ENCODE peak calls at places on chromosomes 7 and 10, in five cellular contexts. One of them, this sample, is unnamed.

GRCh38 chr10:99782447-99783286 is at the start of gene ABCC2:
- DNase-seq in lower leg skin: no peak
- DNase-seq in upper lobe of right lung: no peak
- DNase-seq in ovary: no peak
- DNase-seq in GM20000: no peak
- DNase-seq in this sample: no peak

GRCh38 chr7:142859829-142860228 is 5.0 kb downstream of the EPHB6 start:
- DNase-seq in lower leg skin: peak
- DNase-seq in upper lobe of right lung: no peak
- DNase-seq in ovary: peak
- DNase-seq in GM20000: peak
- DNase-seq in this sample: no peak

GRCh38 chr10:113853577-113854018 is 284 bp downstream of the DCLRE1A start:
- DNase-seq in lower leg skin: no peak
- DNase-seq in upper lobe of right lung: no peak
- DNase-seq in ovary: no peak
- DNase-seq in GM20000: no peak
- DNase-seq in this sample: no peak

GRCh38 chr10:95331596-95332130 is 40.9 kb upstream of the PDLIM1 start:
- DNase-seq in lower leg skin: no peak
- DNase-seq in upper lobe of right lung: no peak
- DNase-seq in ovary: no peak
- DNase-seq in GM20000: no peak
- DNase-seq in this sample: no peak

GRCh38 chr7:14685112-14685511 is 217.4 kb downstream of the DGKB start:
- DNase-seq in lower leg skin: no peak
- DNase-seq in upper lobe of right lung: no peak
- DNase-seq in ovary: no peak
- DNase-seq in GM20000: no peak
- DNase-seq in this sample: no peak

GRCh38 chr7:94069154-94069739 is 65.1 kb upstream of the BET1 start:
- DNase-seq in lower leg skin: no peak
- DNase-seq in upper lobe of right lung: no peak
- DNase-seq in ovary: no peak
- DNase-seq in GM20000: no peak
- DNase-seq in this sample: no peak

GRCh38 chr10:126617208-126617607 is 53.3 kb downstream of the C10orf90 start:
- DNase-seq in lower leg skin: no peak
- DNase-seq in upper lobe of right lung: no peak
- DNase-seq in ovary: no peak
- DNase-seq in GM20000: no peak
- DNase-seq in this sample: no peak

GRCh38 chr7:115676080-115676479 is 354.5 kb downstream of the TFEC start:
- DNase-seq in lower leg skin: no peak
- DNase-seq in upper lobe of right lung: no peak
- DNase-seq in ovary: peak
- DNase-seq in GM20000: no peak
- DNase-seq in this sample: no peak

GRCh38 chr7:30664184-30664885 is 17.9 kb downstream of the CRHR2 start:
- DNase-seq in lower leg skin: no peak
- DNase-seq in upper lobe of right lung: no peak
- DNase-seq in ovary: no peak
- DNase-seq in GM20000: no peak
- DNase-seq in this sample: no peak

GRCh38 chr7:5082806-5083205 is 37.1 kb downstream of the RBAK start:
- DNase-seq in lower leg skin: no peak
- DNase-seq in upper lobe of right lung: no peak
- DNase-seq in ovary: no peak
- DNase-seq in GM20000: no peak
- DNase-seq in this sample: no peak

GRCh38 chr10:94571528-94571927 is 25.9 kb downstream of the HELLS start:
- DNase-seq in lower leg skin: no peak
- DNase-seq in upper lobe of right lung: no peak
- DNase-seq in ovary: no peak
- DNase-seq in GM20000: no peak
- DNase-seq in this sample: no peak

GRCh38 chr10:11162828-11163599 is 145.3 kb downstream of the CELF2 start:
- DNase-seq in lower leg skin: peak
- DNase-seq in upper lobe of right lung: peak
- DNase-seq in ovary: no peak
- DNase-seq in GM20000: peak
- DNase-seq in this sample: no peak

GRCh38 chr10:83373659-83374058 is 765.6 kb upstream of the GHITM start:
- DNase-seq in lower leg skin: no peak
- DNase-seq in upper lobe of right lung: no peak
- DNase-seq in ovary: no peak
- DNase-seq in GM20000: no peak
- DNase-seq in this sample: no peak

GRCh38 chr10:92420554-92421275 is 129.7 kb downstream of the MARCHF5 start:
- DNase-seq in lower leg skin: no peak
- DNase-seq in upper lobe of right lung: no peak
- DNase-seq in ovary: no peak
- DNase-seq in GM20000: no peak
- DNase-seq in this sample: no peak

GRCh38 chr10:129945941-129946760 is 17.9 kb downstream of the EBF3 start:
- DNase-seq in lower leg skin: no peak
- DNase-seq in upper lobe of right lung: no peak
- DNase-seq in ovary: peak
- DNase-seq in GM20000: no peak
- DNase-seq in this sample: no peak

DNA sequence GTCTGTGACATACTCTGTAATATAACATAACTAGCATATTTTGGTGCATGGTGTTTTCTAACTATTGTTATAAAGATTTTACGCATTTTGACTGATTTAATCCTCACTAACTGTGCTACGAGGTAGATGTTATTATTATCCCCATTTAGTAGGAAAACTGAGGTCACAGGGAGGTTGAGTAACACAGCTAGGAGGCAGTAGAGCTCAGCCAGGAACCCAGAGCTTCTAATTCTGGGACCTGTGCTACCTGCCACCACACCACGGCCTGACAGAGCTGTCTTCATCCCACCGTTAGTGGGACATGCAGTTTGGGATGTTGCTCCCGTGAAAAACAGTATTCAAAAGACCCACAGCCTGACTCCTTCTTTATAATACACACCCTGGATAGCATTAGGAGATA is 962.5 kb downstream of the CNTNAP2 start:
- DNase-seq in lower leg skin: no peak
- DNase-seq in upper lobe of right lung: no peak
- DNase-seq in ovary: no peak
- DNase-seq in GM20000: no peak
- DNase-seq in this sample: no peak
- TF ChIP-seq CTCF in lower leg skin: no peak
- TF ChIP-seq CTCF in upper lobe of right lung: no peak
- TF ChIP-seq CTCF in ovary: no peak
- TF ChIP-seq CTCF in GM20000: no peak
- TF ChIP-seq CTCF in this sample: no peak

DNA sequence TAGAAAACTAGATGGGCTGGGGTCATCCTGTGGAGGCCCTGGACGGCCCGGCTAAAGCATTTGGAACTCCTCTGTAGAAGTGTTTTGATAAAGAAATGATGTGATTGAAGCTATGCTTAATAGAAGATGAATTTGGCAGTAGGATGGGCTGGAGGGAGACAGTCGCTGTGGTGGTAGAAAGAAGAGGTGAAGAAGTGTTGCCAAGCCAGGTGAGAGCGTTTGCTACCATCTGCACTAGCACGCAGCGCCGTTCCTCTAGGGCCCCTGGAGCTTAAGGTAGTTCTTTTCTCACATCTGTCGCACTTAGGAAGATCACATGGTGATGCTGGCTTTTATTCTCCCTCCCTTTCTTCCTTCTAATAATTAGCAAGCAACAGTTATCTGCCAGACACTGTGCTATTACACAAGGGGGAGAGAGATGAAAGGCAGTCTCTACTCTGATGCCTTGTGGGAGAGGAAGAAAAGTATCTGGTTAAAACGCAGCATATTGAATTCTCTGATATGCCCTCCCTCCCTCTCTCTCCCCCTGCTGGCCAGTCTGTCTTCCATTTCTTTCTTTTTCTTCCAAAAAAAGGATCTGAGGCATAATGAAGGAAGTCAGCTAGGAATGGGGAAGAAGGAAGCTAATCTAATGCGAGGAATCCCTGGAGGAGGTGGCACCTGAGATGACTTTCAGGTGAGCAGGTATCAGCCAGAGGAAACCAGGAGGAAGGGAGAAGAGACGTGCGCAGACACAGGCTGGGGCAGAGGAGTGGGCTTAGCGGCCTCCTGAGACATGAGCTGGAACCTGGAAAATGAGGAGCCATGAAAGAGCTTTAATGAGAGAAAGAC is 162.3 kb upstream of the KLF14 start:
- DNase-seq in lower leg skin: no peak
- DNase-seq in upper lobe of right lung: no peak
- DNase-seq in ovary: no peak
- DNase-seq in GM20000: no peak
- DNase-seq in this sample: no peak
- TF ChIP-seq CTCF in lower leg skin: no peak
- TF ChIP-seq CTCF in upper lobe of right lung: no peak
- TF ChIP-seq CTCF in ovary: no peak
- TF ChIP-seq CTCF in GM20000: peak
- TF ChIP-seq CTCF in this sample: no peak

GRCh38 chr7:17060051-17060450 is 178.3 kb upstream of the AGR3 start:
- DNase-seq in lower leg skin: no peak
- DNase-seq in upper lobe of right lung: no peak
- DNase-seq in ovary: no peak
- DNase-seq in GM20000: no peak
- DNase-seq in this sample: no peak

GRCh38 chr7:17061443-17061842 is 179.7 kb upstream of the AGR3 start:
- DNase-seq in lower leg skin: no peak
- DNase-seq in upper lobe of right lung: no peak
- DNase-seq in ovary: no peak
- DNase-seq in GM20000: no peak
- DNase-seq in this sample: no peak

GRCh38 chr7:17057143-17057509 is 175.3 kb upstream of the AGR3 start:
- DNase-seq in lower leg skin: no peak
- DNase-seq in upper lobe of right lung: no peak
- DNase-seq in ovary: no peak
- DNase-seq in GM20000: no peak
- DNase-seq in this sample: no peak

GRCh38 chr7:17058568-17058967 is 176.8 kb upstream of the AGR3 start:
- DNase-seq in lower leg skin: no peak
- DNase-seq in upper lobe of right lung: no peak
- DNase-seq in ovary: no peak
- DNase-seq in GM20000: no peak
- DNase-seq in this sample: no peak

GRCh38 chr7:17062433-17063383 is 180.9 kb upstream of the AGR3 start:
- DNase-seq in lower leg skin: no peak
- DNase-seq in upper lobe of right lung: no peak
- DNase-seq in ovary: no peak
- DNase-seq in GM20000: no peak
- DNase-seq in this sample: no peak
- TF ChIP-seq CTCF in lower leg skin: no peak
- TF ChIP-seq CTCF in upper lobe of right lung: peak
- TF ChIP-seq CTCF in ovary: no peak
- TF ChIP-seq CTCF in GM20000: no peak
- TF ChIP-seq CTCF in this sample: peak

DNA sequence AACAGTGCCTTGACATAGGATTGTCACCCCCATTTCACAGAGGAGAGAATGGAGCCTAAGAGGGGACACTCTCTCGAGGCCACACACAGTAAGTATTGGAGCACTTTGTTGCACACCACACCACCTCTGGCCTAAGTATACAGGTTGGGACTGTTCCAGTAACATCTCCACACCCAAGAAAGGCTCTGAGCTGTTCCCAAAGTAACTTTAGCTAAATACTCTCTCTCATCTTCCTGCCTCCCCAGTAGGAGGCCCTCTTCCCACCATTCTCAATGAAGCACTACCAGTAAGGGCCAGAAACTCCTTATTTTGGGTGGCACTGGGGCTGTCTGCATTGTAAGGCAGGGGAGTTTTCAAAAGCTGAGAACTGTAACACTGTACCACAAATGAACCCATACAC is 189.5 kb downstream of the ZNF438 start:
- DNase-seq in lower leg skin: no peak
- DNase-seq in upper lobe of right lung: no peak
- DNase-seq in ovary: no peak
- DNase-seq in GM20000: no peak
- DNase-seq in this sample: no peak
- TF ChIP-seq CTCF in lower leg skin: no peak
- TF ChIP-seq CTCF in upper lobe of right lung: no peak
- TF ChIP-seq CTCF in ovary: no peak
- TF ChIP-seq CTCF in GM20000: no peak
- TF ChIP-seq CTCF in this sample: no peak

GRCh38 chr10:118046491-118047362 is at the start of gene RAB11FIP2:
- DNase-seq in lower leg skin: peak
- DNase-seq in upper lobe of right lung: peak
- DNase-seq in ovary: peak
- DNase-seq in GM20000: peak
- DNase-seq in this sample: peak
- TF ChIP-seq CTCF in lower leg skin: no peak
- TF ChIP-seq CTCF in upper lobe of right lung: peak
- TF ChIP-seq CTCF in ovary: no peak
- TF ChIP-seq CTCF in GM20000: no peak
- TF ChIP-seq CTCF in this sample: peak

DNA sequence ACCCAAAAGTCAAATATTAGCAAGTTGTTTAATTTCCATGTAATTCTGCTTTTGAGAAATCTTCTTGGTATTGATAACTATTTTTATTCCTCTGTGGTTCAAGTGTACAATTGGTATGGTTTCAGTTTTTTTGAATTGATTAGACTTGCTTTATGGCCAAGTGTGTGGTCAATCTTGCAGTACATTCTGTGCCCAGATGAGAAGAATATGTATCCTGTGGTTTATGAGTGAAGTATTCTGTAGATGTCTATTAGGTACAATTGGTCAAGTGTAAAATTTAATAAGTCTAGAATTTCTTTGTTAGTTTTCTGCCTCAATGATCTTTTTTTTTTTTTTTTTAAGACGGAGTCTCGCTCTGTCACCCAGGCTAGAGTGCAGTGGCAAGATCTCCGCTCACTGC is 36.6 kb upstream of the C7orf33 start:
- DNase-seq in lower leg skin: no peak
- DNase-seq in upper lobe of right lung: no peak
- DNase-seq in ovary: no peak
- DNase-seq in GM20000: no peak
- DNase-seq in this sample: no peak
- TF ChIP-seq CTCF in lower leg skin: no peak
- TF ChIP-seq CTCF in upper lobe of right lung: no peak
- TF ChIP-seq CTCF in ovary: no peak
- TF ChIP-seq CTCF in GM20000: no peak
- TF ChIP-seq CTCF in this sample: no peak

This sample was measured in chondrocyte.